ENCODE peak calls at places on chromosomes 13 and 19, in eight cellular contexts. X is thoracic aorta, B is kidney, W is sigmoid colon, C is fibroblast of the aortic adventitia, A is stomach, E is gastrocnemius medialis, H is GM23248. T is an unnamed sample.

GRCh38 chr13:40064154-40064713 is 408.8 kb downstream of the COG6 start:
- DNase-seq in X (no peak), B (no peak), W (no peak), C (no peak), A (no peak), E (no peak), H (peak; percentile 40), T (no peak)

GRCh38 chr13:97367016-97367415 is 67.0 kb upstream of the RAP2A start:
- DNase-seq in X (no peak), B (no peak), W (no peak), C (no peak), A (no peak), E (peak; percentile 50), H (peak; percentile 64), T (peak; percentile 80)

GRCh38 chr13:20980420-20980819 is 77.9 kb upstream of the XPO4 start:
- DNase-seq in X (no peak), B (no peak), W (no peak), C (no peak), A (no peak), E (no peak), H (no peak), T (no peak)

GRCh38 chr13:51488212-51488611 is 35.4 kb upstream of the INTS6 start:
- DNase-seq in X (no peak), B (no peak), W (no peak), C (no peak), A (no peak), E (no peak), H (no peak), T (no peak)

GRCh38 chr19:18587962-18588610 is 512 bp upstream of the REX1BD start:
- DNase-seq in X (no peak), B (no peak), W (no peak), C (no peak), A (no peak), E (no peak), H (peak; percentile 59), T (no peak)

GRCh38 chr19:46416077-46416709 is 2.8 kb upstream of the CCDC8 start:
- DNase-seq in X (peak; percentile 73), B (peak; percentile 97), W (peak; percentile 91), C (peak; percentile 79), A (peak; percentile 63), E (no peak), H (peak; percentile 86), T (peak; percentile 98)

GRCh38 chr13:27006519-27007161 is 165.0 kb downstream of the USP12 start:
- DNase-seq in X (no peak), B (peak; percentile 80), W (peak; percentile 70), C (peak; percentile 23), A (peak; percentile 54), E (no peak), H (peak; percentile 63), T (peak; percentile 70)

GRCh38 chr19:13133241-13133870 is 15.3 kb downstream of the NACC1 start:
- DNase-seq in X (no peak), B (no peak), W (no peak), C (no peak), A (no peak), E (no peak), H (no peak), T (no peak)

GRCh38 chr13:97564929-97565328 is 131.0 kb downstream of the RAP2A start:
- DNase-seq in X (no peak), B (no peak), W (no peak), C (no peak), A (no peak), E (no peak), H (no peak), T (no peak)

GRCh38 chr19:46609511-46610412 is 8.6 kb downstream of the CALM3 start:
- DNase-seq in X (no peak), B (peak; percentile 62), W (peak; percentile 60), C (no peak), A (no peak), E (no peak), H (no peak), T (no peak)

GRCh38 chr19:55147408-55148251 is 1.4 kb downstream of the TNNT1 start:
- DNase-seq in X (no peak), B (no peak), W (no peak), C (no peak), A (no peak), E (peak; percentile 77), H (no peak), T (no peak)
- H3K4me3 ChIP-seq in X (no peak overlapping the region), B (no peak overlapping the region), W (no peak overlapping the region), C (no peak overlapping the region), A (no peak overlapping the region), E (peak overlapping the region; percentile 53), H (no peak overlapping the region), T (no peak overlapping the region)

DNA sequence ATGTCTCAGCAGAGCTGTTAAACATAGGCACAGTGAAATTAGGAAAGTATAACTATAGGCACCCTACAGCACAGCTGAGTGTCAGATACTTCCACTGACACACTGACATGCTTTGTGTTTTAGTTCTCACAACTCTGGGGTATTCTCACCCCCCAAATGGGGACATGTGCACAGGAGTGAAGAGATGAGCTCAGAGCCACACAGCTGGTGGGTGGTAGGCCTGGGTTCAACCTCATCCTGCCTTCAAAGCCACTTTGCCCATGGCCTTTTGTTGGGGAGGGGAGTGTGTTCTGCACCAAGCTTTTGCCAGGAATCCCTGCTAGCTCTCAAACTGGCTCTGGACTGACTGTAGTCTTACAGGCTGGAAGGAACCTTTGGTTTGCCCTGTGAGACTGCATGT is 1.7 kb upstream of the SLC35E1 start:
- DNase-seq in X (no peak), B (no peak), W (no peak), C (no peak), A (no peak), E (no peak), H (no peak), T (no peak)
- H3K4me3 ChIP-seq in X (peak overlapping the region; percentile 90), B (peak overlapping the region; percentile 88), W (no peak overlapping the region), C (peak overlapping the region; percentile 97), A (no peak overlapping the region), E (peak overlapping the region; percentile 80), H (peak overlapping the region; percentile 100), T (no peak overlapping the region)

GRCh38 chr19:58237324-58237723 is 8.6 kb downstream of the ZNF544 start:
- DNase-seq in X (no peak), B (no peak), W (no peak), C (no peak), A (no peak), E (no peak), H (no peak), T (no peak)
- H3K4me3 ChIP-seq in X (no peak overlapping the region), B (no peak overlapping the region), W (no peak overlapping the region), C (no peak overlapping the region), A (no peak overlapping the region), E (no peak overlapping the region), H (no peak overlapping the region), T (no peak overlapping the region)

GRCh38 chr13:113304121-113304520 is 7.1 kb downstream of the LAMP1 start:
- DNase-seq in X (no peak), B (no peak), W (no peak), C (no peak), A (no peak), E (no peak), H (no peak), T (no peak)
- H3K4me3 ChIP-seq in X (no peak overlapping the region), B (no peak overlapping the region), W (no peak overlapping the region), C (no peak overlapping the region), A (no peak overlapping the region), E (no peak overlapping the region), H (no peak overlapping the region), T (no peak overlapping the region)